ENCODE peak calls at places on chromosomes 6 and 20, in four cellular contexts. C, V, T and S are unnamed samples.

GRCh38 chr20:34874094-34874654 is 1.5 kb upstream of the GGT7 start:
- DNase-seq in C (peak), V (peak), T (peak), S (peak)

GRCh38 chr20:50244352-50245149 is 53.9 kb downstream of the CEBPB start:
- DNase-seq in C (no peak), V (no peak), T (no peak), S (no peak)

GRCh38 chr6:75855047-75855446 is 106.0 kb downstream of the MYO6 start:
- DNase-seq in C (peak), V (peak), T (peak), S (peak)

GRCh38 chr6:156963712-156964700 is 186.8 kb downstream of the ARID1B start:
- DNase-seq in C (peak), V (no peak), T (no peak), S (no peak)

GRCh38 chr20:36153754-36154695 is 515 bp upstream of the EPB41L1 start:
- DNase-seq in C (peak), V (peak), T (peak), S (peak)

GRCh38 chr20:60680554-60680953 is 571.5 kb upstream of the CDH4 start:
- DNase-seq in C (no peak), V (no peak), T (no peak), S (no peak)

GRCh38 chr6:130369821-130370220 is 4.0 kb downstream of the TMEM200A start:
- DNase-seq in C (no peak), V (no peak), T (no peak), S (no peak)

GRCh38 chr6:109073344-109074235 is 21.1 kb downstream of the SESN1 start:
- DNase-seq in C (peak), V (no peak), T (peak), S (peak)

GRCh38 chr20:973785-974194 is 28.3 kb downstream of the RSPO4 start:
- DNase-seq in C (peak), V (peak), T (peak), S (peak)

GRCh38 chr6:77620290-77620882 is 32.5 kb upstream of the MEI4 start:
- DNase-seq in C (peak), V (peak), T (no peak), S (peak)

GRCh38 chr6:77626431-77626830 is 26.4 kb upstream of the MEI4 start:
- DNase-seq in C (no peak), V (no peak), T (no peak), S (no peak)

GRCh38 chr6:77630019-77630418 is 22.8 kb upstream of the MEI4 start:
- DNase-seq in C (no peak), V (no peak), T (no peak), S (no peak)

GRCh38 chr6:77619114-77619513 is 33.7 kb upstream of the MEI4 start:
- DNase-seq in C (no peak), V (no peak), T (no peak), S (no peak)

DNA sequence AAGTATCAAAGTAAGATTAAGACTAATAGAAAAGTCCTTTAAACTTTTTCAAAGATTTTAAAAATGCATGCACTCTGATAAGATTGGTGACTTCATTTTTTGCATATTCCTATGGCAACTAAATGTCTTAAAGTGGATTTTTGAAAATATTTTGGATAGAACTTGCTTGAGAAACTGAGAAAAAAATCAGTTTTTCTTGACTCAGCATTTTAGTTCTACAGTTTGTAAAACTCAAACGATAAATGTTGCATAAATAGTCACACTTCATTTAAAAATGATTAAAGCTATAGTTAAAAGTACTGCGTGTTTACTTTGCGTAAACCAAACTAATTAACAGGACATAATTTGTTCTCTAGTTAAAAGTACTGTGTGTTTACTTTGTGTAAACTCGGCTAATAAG is 28.4 kb upstream of the MEI4 start:
- DNase-seq in C (no peak), V (no peak), T (no peak), S (no peak)
- TF ChIP-seq ELF4 in C (no peak), V (no peak), T (no peak), S (no peak)

DNA sequence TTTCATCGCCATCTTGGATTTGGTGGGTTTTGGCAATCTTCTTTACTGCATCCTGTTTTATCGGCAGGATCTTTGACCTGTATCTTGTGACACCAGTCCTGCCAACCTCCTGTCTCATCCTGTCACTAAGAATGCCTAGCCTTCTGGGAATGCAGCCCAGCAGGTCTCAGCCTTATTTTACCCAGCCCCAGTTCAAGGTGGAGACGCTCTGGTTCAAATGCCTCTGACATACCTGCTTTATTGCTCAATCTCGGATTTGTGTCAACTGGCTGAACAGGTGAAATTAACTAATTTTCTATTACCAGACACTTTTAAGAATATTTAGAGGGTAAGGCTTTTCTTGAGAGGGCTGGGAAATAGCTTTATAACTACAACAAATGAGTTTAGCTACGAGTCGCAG is 102.5 kb downstream of the SASH1 start:
- DNase-seq in C (no peak), V (no peak), T (no peak), S (no peak)
- TF ChIP-seq ELF4 in C (no peak), V (no peak), T (no peak), S (no peak)

GRCh38 chr6:128368213-128369000 is 152.0 kb downstream of the PTPRK start:
- DNase-seq in C (no peak), V (no peak), T (no peak), S (no peak)
- TF ChIP-seq ELF4 in C (no peak), V (no peak), T (no peak), S (no peak)

DNA sequence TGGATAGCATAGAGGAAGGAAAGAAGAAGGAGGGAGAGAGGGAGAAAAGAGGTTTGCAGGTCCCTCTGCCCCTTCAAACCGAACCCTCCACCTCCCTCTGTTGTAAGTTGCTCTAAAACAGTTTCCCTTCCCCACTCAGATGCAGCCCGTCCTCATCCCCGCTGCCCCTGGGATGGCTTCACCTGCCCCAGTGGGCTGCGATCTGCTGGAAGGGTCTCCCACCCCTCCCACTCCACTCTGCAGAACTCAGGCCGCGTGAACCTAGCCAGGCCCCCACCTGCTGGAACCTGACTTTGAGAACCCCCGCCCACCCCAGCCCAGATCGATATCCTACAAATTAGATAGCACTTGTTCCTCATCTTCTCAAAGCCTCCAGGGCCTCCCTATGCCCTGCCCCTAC is 190.8 kb downstream of the DLL1 start:
- DNase-seq in C (no peak), V (no peak), T (no peak), S (no peak)
- TF ChIP-seq ELF4 in C (no peak), V (no peak), T (no peak), S (no peak)

GRCh38 chr6:22910370-22910769 is 341.0 kb downstream of the HDGFL1 start:
- DNase-seq in C (no peak), V (no peak), T (no peak), S (no peak)

GRCh38 chr6:22899446-22899845 is 330.1 kb downstream of the HDGFL1 start:
- DNase-seq in C (no peak), V (no peak), T (no peak), S (no peak)

GRCh38 chr6:22907085-22907484 is 337.7 kb downstream of the HDGFL1 start:
- DNase-seq in C (no peak), V (no peak), T (no peak), S (no peak)

GRCh38 chr6:22906091-22906549 is 336.8 kb downstream of the HDGFL1 start:
- DNase-seq in C (no peak), V (no peak), T (no peak), S (peak)

DNA sequence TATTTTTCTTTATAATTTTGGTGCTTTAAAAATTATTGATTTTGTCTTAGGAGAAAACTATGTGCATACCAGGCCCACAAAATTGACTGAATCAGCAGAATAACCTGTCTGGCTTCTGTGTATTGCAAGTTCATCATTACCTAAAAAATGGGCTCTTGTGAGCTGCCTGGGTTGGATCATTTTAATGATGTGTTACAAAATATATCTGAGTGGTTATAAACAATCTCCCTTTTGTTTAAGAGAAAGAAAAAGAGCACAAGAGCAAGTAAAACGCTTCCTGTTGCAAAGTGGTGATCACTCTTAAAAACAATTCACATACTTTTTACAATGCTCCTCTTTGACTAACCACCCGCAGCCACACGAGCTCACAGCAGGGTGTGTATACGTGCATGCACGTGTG is 335.0 kb downstream of the HDGFL1 start:
- DNase-seq in C (no peak), V (no peak), T (no peak), S (no peak)
- TF ChIP-seq ELF4 in C (no peak), V (no peak), T (no peak), S (no peak)

GRCh38 chr6:46948699-46949098 is 27.0 kb upstream of the ADGRF5 start:
- DNase-seq in C (no peak), V (no peak), T (no peak), S (no peak)
- TF ChIP-seq ELF4 in C (no peak), V (no peak), T (no peak), S (no peak)

DNA sequence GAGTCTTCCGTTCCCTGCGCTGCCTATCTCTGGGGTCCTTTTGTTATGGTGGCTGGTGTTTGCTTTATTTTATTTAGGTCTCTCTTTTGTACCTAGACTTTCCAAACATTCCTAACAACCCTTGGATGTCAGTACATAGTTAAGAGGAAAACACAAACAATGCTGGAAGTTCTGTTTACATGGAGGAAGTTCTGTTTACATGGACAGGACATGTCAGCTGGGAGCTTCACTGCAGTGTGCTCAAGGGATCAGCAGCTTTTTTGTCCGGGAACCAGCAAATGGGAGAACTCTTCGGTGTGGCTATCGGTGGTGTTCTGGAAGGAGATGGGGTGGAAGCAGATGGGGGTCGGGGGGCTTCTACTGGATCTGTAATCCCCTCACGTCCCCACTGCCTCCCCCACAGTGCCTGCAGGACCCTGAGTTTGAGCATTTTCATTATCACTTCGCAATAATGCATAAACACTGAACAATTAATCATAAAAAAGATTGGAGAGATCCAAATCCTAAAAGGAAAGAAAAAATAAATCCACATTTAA is 2.7 kb downstream of the SERPINB6 start:
- DNase-seq in C (no peak), V (no peak), T (no peak), S (no peak)
- TF ChIP-seq ELF4 in C (no peak), V (no peak), T (no peak), S (no peak)